ENCODE peak calls at places on chromosomes 11 and 22, in eight cellular contexts. One of them, this sample, is unnamed.

GRCh38 chr11:58285483-58286040 is 17.5 kb upstream of the OR10W1 start:
- DNase-seq in mammary epithelial cell: peak; percentile 2
- DNase-seq in activated T-cell treated with anti-CD3 and anti-CD28 coated beads, Interleukin-2, amount 50 U/mL, for 72 hours: no peak
- DNase-seq in HTR-8/SVneo: no peak
- DNase-seq in activated T-helper 9 cell treated with anti-CD3 and anti-CD28 coated beads, Interleukin-2, amount 50 U/mL, for 16 hours: no peak
- DNase-seq in activated CD4-positive, alpha-beta T cell treated with anti-CD3 and anti-CD28 coated beads, Interleukin-2, amount 50 U/mL, for 4 hours: no peak
- DNase-seq in AG04450: no peak
- DNase-seq in IMR-90: no peak
- DNase-seq in this sample: peak; percentile 5

GRCh38 chr22:46853191-46853590 is 90.7 kb downstream of the TBC1D22A start:
- DNase-seq in mammary epithelial cell: no peak
- DNase-seq in activated T-cell treated with anti-CD3 and anti-CD28 coated beads, Interleukin-2, amount 50 U/mL, for 72 hours: no peak
- DNase-seq in HTR-8/SVneo: no peak
- DNase-seq in activated T-helper 9 cell treated with anti-CD3 and anti-CD28 coated beads, Interleukin-2, amount 50 U/mL, for 16 hours: no peak
- DNase-seq in activated CD4-positive, alpha-beta T cell treated with anti-CD3 and anti-CD28 coated beads, Interleukin-2, amount 50 U/mL, for 4 hours: no peak
- DNase-seq in AG04450: no peak
- DNase-seq in IMR-90: no peak
- DNase-seq in this sample: no peak

GRCh38 chr11:117205211-117205818 is 6.1 kb downstream of the TAGLN start:
- DNase-seq in mammary epithelial cell: no peak
- DNase-seq in activated T-cell treated with anti-CD3 and anti-CD28 coated beads, Interleukin-2, amount 50 U/mL, for 72 hours: no peak
- DNase-seq in HTR-8/SVneo: no peak
- DNase-seq in activated T-helper 9 cell treated with anti-CD3 and anti-CD28 coated beads, Interleukin-2, amount 50 U/mL, for 16 hours: no peak
- DNase-seq in activated CD4-positive, alpha-beta T cell treated with anti-CD3 and anti-CD28 coated beads, Interleukin-2, amount 50 U/mL, for 4 hours: no peak
- DNase-seq in AG04450: no peak
- DNase-seq in IMR-90: no peak
- DNase-seq in this sample: no peak

GRCh38 chr11:115158053-115158452 is 346.2 kb downstream of the CADM1 start:
- DNase-seq in mammary epithelial cell: no peak
- DNase-seq in activated T-cell treated with anti-CD3 and anti-CD28 coated beads, Interleukin-2, amount 50 U/mL, for 72 hours: no peak
- DNase-seq in HTR-8/SVneo: no peak
- DNase-seq in activated T-helper 9 cell treated with anti-CD3 and anti-CD28 coated beads, Interleukin-2, amount 50 U/mL, for 16 hours: no peak
- DNase-seq in activated CD4-positive, alpha-beta T cell treated with anti-CD3 and anti-CD28 coated beads, Interleukin-2, amount 50 U/mL, for 4 hours: no peak
- DNase-seq in AG04450: no peak
- DNase-seq in IMR-90: no peak
- DNase-seq in this sample: no peak

GRCh38 chr22:40797427-40797826 is 21.7 kb downstream of the SLC25A17 start:
- DNase-seq in mammary epithelial cell: no peak
- DNase-seq in activated T-cell treated with anti-CD3 and anti-CD28 coated beads, Interleukin-2, amount 50 U/mL, for 72 hours: no peak
- DNase-seq in HTR-8/SVneo: no peak
- DNase-seq in activated T-helper 9 cell treated with anti-CD3 and anti-CD28 coated beads, Interleukin-2, amount 50 U/mL, for 16 hours: no peak
- DNase-seq in activated CD4-positive, alpha-beta T cell treated with anti-CD3 and anti-CD28 coated beads, Interleukin-2, amount 50 U/mL, for 4 hours: no peak
- DNase-seq in AG04450: peak; percentile 15
- DNase-seq in IMR-90: peak; percentile 66
- DNase-seq in this sample: no peak

GRCh38 chr22:48574776-48575566 is 1252.7 kb downstream of the BRD1 start:
- DNase-seq in mammary epithelial cell: peak; percentile 7
- DNase-seq in activated T-cell treated with anti-CD3 and anti-CD28 coated beads, Interleukin-2, amount 50 U/mL, for 72 hours: peak; percentile 65
- DNase-seq in HTR-8/SVneo: no peak
- DNase-seq in activated T-helper 9 cell treated with anti-CD3 and anti-CD28 coated beads, Interleukin-2, amount 50 U/mL, for 16 hours: no peak
- DNase-seq in activated CD4-positive, alpha-beta T cell treated with anti-CD3 and anti-CD28 coated beads, Interleukin-2, amount 50 U/mL, for 4 hours: no peak
- DNase-seq in AG04450: no peak
- DNase-seq in IMR-90: no peak
- DNase-seq in this sample: peak; percentile 50

GRCh38 chr11:34565417-34566208 is 52.0 kb upstream of the ELF5 start:
- DNase-seq in mammary epithelial cell: no peak
- DNase-seq in activated T-cell treated with anti-CD3 and anti-CD28 coated beads, Interleukin-2, amount 50 U/mL, for 72 hours: peak; percentile 23
- DNase-seq in HTR-8/SVneo: no peak
- DNase-seq in activated T-helper 9 cell treated with anti-CD3 and anti-CD28 coated beads, Interleukin-2, amount 50 U/mL, for 16 hours: no peak
- DNase-seq in activated CD4-positive, alpha-beta T cell treated with anti-CD3 and anti-CD28 coated beads, Interleukin-2, amount 50 U/mL, for 4 hours: no peak
- DNase-seq in AG04450: no peak
- DNase-seq in IMR-90: no peak
- DNase-seq in this sample: peak; percentile 22

GRCh38 chr11:40132881-40133280 is 1326.6 kb downstream of the LRRC4C start:
- DNase-seq in mammary epithelial cell: no peak
- DNase-seq in activated T-cell treated with anti-CD3 and anti-CD28 coated beads, Interleukin-2, amount 50 U/mL, for 72 hours: no peak
- DNase-seq in HTR-8/SVneo: no peak
- DNase-seq in activated T-helper 9 cell treated with anti-CD3 and anti-CD28 coated beads, Interleukin-2, amount 50 U/mL, for 16 hours: no peak
- DNase-seq in activated CD4-positive, alpha-beta T cell treated with anti-CD3 and anti-CD28 coated beads, Interleukin-2, amount 50 U/mL, for 4 hours: no peak
- DNase-seq in AG04450: no peak
- DNase-seq in IMR-90: no peak
- DNase-seq in this sample: no peak

GRCh38 chr11:129705341-129705740 is 110.3 kb upstream of the TMEM45B start:
- DNase-seq in mammary epithelial cell: peak; percentile 61
- DNase-seq in activated T-cell treated with anti-CD3 and anti-CD28 coated beads, Interleukin-2, amount 50 U/mL, for 72 hours: no peak
- DNase-seq in HTR-8/SVneo: no peak
- DNase-seq in activated T-helper 9 cell treated with anti-CD3 and anti-CD28 coated beads, Interleukin-2, amount 50 U/mL, for 16 hours: no peak
- DNase-seq in activated CD4-positive, alpha-beta T cell treated with anti-CD3 and anti-CD28 coated beads, Interleukin-2, amount 50 U/mL, for 4 hours: no peak
- DNase-seq in AG04450: no peak
- DNase-seq in IMR-90: no peak
- DNase-seq in this sample: peak; percentile 13

GRCh38 chr11:118705111-118705741 is 25.8 kb upstream of the TREH start:
- DNase-seq in mammary epithelial cell: no peak
- DNase-seq in activated T-cell treated with anti-CD3 and anti-CD28 coated beads, Interleukin-2, amount 50 U/mL, for 72 hours: peak; percentile 33
- DNase-seq in HTR-8/SVneo: no peak
- DNase-seq in activated T-helper 9 cell treated with anti-CD3 and anti-CD28 coated beads, Interleukin-2, amount 50 U/mL, for 16 hours: no peak
- DNase-seq in activated CD4-positive, alpha-beta T cell treated with anti-CD3 and anti-CD28 coated beads, Interleukin-2, amount 50 U/mL, for 4 hours: no peak
- DNase-seq in AG04450: no peak
- DNase-seq in IMR-90: no peak
- DNase-seq in this sample: no peak

GRCh38 chr11:6799402-6799801 is at the start of gene OR6A2:
- DNase-seq in mammary epithelial cell: peak; percentile 10
- DNase-seq in activated T-cell treated with anti-CD3 and anti-CD28 coated beads, Interleukin-2, amount 50 U/mL, for 72 hours: no peak
- DNase-seq in HTR-8/SVneo: no peak
- DNase-seq in activated T-helper 9 cell treated with anti-CD3 and anti-CD28 coated beads, Interleukin-2, amount 50 U/mL, for 16 hours: no peak
- DNase-seq in activated CD4-positive, alpha-beta T cell treated with anti-CD3 and anti-CD28 coated beads, Interleukin-2, amount 50 U/mL, for 4 hours: no peak
- DNase-seq in AG04450: no peak
- DNase-seq in IMR-90: peak; percentile 47
- DNase-seq in this sample: peak; percentile 50

GRCh38 chr11:58945663-58946062 is 6.4 kb downstream of the GLYATL1 start:
- DNase-seq in mammary epithelial cell: no peak
- DNase-seq in activated T-cell treated with anti-CD3 and anti-CD28 coated beads, Interleukin-2, amount 50 U/mL, for 72 hours: no peak
- DNase-seq in HTR-8/SVneo: no peak
- DNase-seq in activated T-helper 9 cell treated with anti-CD3 and anti-CD28 coated beads, Interleukin-2, amount 50 U/mL, for 16 hours: no peak
- DNase-seq in activated CD4-positive, alpha-beta T cell treated with anti-CD3 and anti-CD28 coated beads, Interleukin-2, amount 50 U/mL, for 4 hours: no peak
- DNase-seq in AG04450: no peak
- DNase-seq in IMR-90: no peak
- DNase-seq in this sample: no peak

GRCh38 chr22:30694638-30695350 is at the start of gene OSBP2:
- DNase-seq in mammary epithelial cell: no peak
- DNase-seq in activated T-cell treated with anti-CD3 and anti-CD28 coated beads, Interleukin-2, amount 50 U/mL, for 72 hours: peak; percentile 65
- DNase-seq in HTR-8/SVneo: no peak
- DNase-seq in activated T-helper 9 cell treated with anti-CD3 and anti-CD28 coated beads, Interleukin-2, amount 50 U/mL, for 16 hours: peak; percentile 5
- DNase-seq in activated CD4-positive, alpha-beta T cell treated with anti-CD3 and anti-CD28 coated beads, Interleukin-2, amount 50 U/mL, for 4 hours: peak; percentile 2
- DNase-seq in AG04450: no peak
- DNase-seq in IMR-90: no peak
- DNase-seq in this sample: peak; percentile 41

GRCh38 chr11:17479284-17480214 is 2.9 kb upstream of the ABCC8 start:
- DNase-seq in mammary epithelial cell: peak; percentile 48
- DNase-seq in activated T-cell treated with anti-CD3 and anti-CD28 coated beads, Interleukin-2, amount 50 U/mL, for 72 hours: no peak
- DNase-seq in HTR-8/SVneo: peak; percentile 66
- DNase-seq in activated T-helper 9 cell treated with anti-CD3 and anti-CD28 coated beads, Interleukin-2, amount 50 U/mL, for 16 hours: no peak
- DNase-seq in activated CD4-positive, alpha-beta T cell treated with anti-CD3 and anti-CD28 coated beads, Interleukin-2, amount 50 U/mL, for 4 hours: no peak
- DNase-seq in AG04450: no peak
- DNase-seq in IMR-90: no peak
- DNase-seq in this sample: peak; percentile 16

GRCh38 chr11:2466869-2467694 is 22.3 kb downstream of the KCNQ1 start:
- DNase-seq in mammary epithelial cell: no peak
- DNase-seq in activated T-cell treated with anti-CD3 and anti-CD28 coated beads, Interleukin-2, amount 50 U/mL, for 72 hours: peak; percentile 65
- DNase-seq in HTR-8/SVneo: no peak
- DNase-seq in activated T-helper 9 cell treated with anti-CD3 and anti-CD28 coated beads, Interleukin-2, amount 50 U/mL, for 16 hours: no peak
- DNase-seq in activated CD4-positive, alpha-beta T cell treated with anti-CD3 and anti-CD28 coated beads, Interleukin-2, amount 50 U/mL, for 4 hours: no peak
- DNase-seq in AG04450: no peak
- DNase-seq in IMR-90: no peak
- DNase-seq in this sample: no peak

GRCh38 chr11:128790200-128790599 is 76.9 kb downstream of the KCNJ1 start:
- DNase-seq in mammary epithelial cell: peak; percentile 81
- DNase-seq in activated T-cell treated with anti-CD3 and anti-CD28 coated beads, Interleukin-2, amount 50 U/mL, for 72 hours: no peak
- DNase-seq in HTR-8/SVneo: no peak
- DNase-seq in activated T-helper 9 cell treated with anti-CD3 and anti-CD28 coated beads, Interleukin-2, amount 50 U/mL, for 16 hours: no peak
- DNase-seq in activated CD4-positive, alpha-beta T cell treated with anti-CD3 and anti-CD28 coated beads, Interleukin-2, amount 50 U/mL, for 4 hours: no peak
- DNase-seq in AG04450: no peak
- DNase-seq in IMR-90: peak; percentile 70
- DNase-seq in this sample: no peak

GRCh38 chr22:39414886-39415285 is 15.3 kb downstream of the TAB1 start:
- DNase-seq in mammary epithelial cell: no peak
- DNase-seq in activated T-cell treated with anti-CD3 and anti-CD28 coated beads, Interleukin-2, amount 50 U/mL, for 72 hours: no peak
- DNase-seq in HTR-8/SVneo: no peak
- DNase-seq in activated T-helper 9 cell treated with anti-CD3 and anti-CD28 coated beads, Interleukin-2, amount 50 U/mL, for 16 hours: no peak
- DNase-seq in activated CD4-positive, alpha-beta T cell treated with anti-CD3 and anti-CD28 coated beads, Interleukin-2, amount 50 U/mL, for 4 hours: no peak
- DNase-seq in AG04450: no peak
- DNase-seq in IMR-90: no peak
- DNase-seq in this sample: no peak

GRCh38 chr11:66047541-66048365 is 1.2 kb downstream of the GAL3ST3 start:
- DNase-seq in mammary epithelial cell: no peak
- DNase-seq in activated T-cell treated with anti-CD3 and anti-CD28 coated beads, Interleukin-2, amount 50 U/mL, for 72 hours: no peak
- DNase-seq in HTR-8/SVneo: no peak
- DNase-seq in activated T-helper 9 cell treated with anti-CD3 and anti-CD28 coated beads, Interleukin-2, amount 50 U/mL, for 16 hours: no peak
- DNase-seq in activated CD4-positive, alpha-beta T cell treated with anti-CD3 and anti-CD28 coated beads, Interleukin-2, amount 50 U/mL, for 4 hours: no peak
- DNase-seq in AG04450: no peak
- DNase-seq in IMR-90: no peak
- DNase-seq in this sample: peak; percentile 84

GRCh38 chr11:8297781-8298440 is 34.2 kb upstream of the LMO1 start:
- DNase-seq in mammary epithelial cell: no peak
- DNase-seq in activated T-cell treated with anti-CD3 and anti-CD28 coated beads, Interleukin-2, amount 50 U/mL, for 72 hours: no peak
- DNase-seq in HTR-8/SVneo: no peak
- DNase-seq in activated T-helper 9 cell treated with anti-CD3 and anti-CD28 coated beads, Interleukin-2, amount 50 U/mL, for 16 hours: no peak
- DNase-seq in activated CD4-positive, alpha-beta T cell treated with anti-CD3 and anti-CD28 coated beads, Interleukin-2, amount 50 U/mL, for 4 hours: no peak
- DNase-seq in AG04450: no peak
- DNase-seq in IMR-90: no peak
- DNase-seq in this sample: no peak

GRCh38 chr11:109641549-109641948 is 219.6 kb downstream of the C11orf87 start:
- DNase-seq in mammary epithelial cell: peak; percentile 50
- DNase-seq in activated T-cell treated with anti-CD3 and anti-CD28 coated beads, Interleukin-2, amount 50 U/mL, for 72 hours: no peak
- DNase-seq in HTR-8/SVneo: peak; percentile 33
- DNase-seq in activated T-helper 9 cell treated with anti-CD3 and anti-CD28 coated beads, Interleukin-2, amount 50 U/mL, for 16 hours: no peak
- DNase-seq in activated CD4-positive, alpha-beta T cell treated with anti-CD3 and anti-CD28 coated beads, Interleukin-2, amount 50 U/mL, for 4 hours: no peak
- DNase-seq in AG04450: peak; percentile 1
- DNase-seq in IMR-90: peak; percentile 38
- DNase-seq in this sample: peak; percentile 2

GRCh38 chr11:114438303-114438702 is 964 bp upstream of the REXO2 start:
- DNase-seq in mammary epithelial cell: peak; percentile 16
- DNase-seq in activated T-cell treated with anti-CD3 and anti-CD28 coated beads, Interleukin-2, amount 50 U/mL, for 72 hours: no peak
- DNase-seq in HTR-8/SVneo: no peak
- DNase-seq in activated T-helper 9 cell treated with anti-CD3 and anti-CD28 coated beads, Interleukin-2, amount 50 U/mL, for 16 hours: no peak
- DNase-seq in activated CD4-positive, alpha-beta T cell treated with anti-CD3 and anti-CD28 coated beads, Interleukin-2, amount 50 U/mL, for 4 hours: no peak
- DNase-seq in AG04450: no peak
- DNase-seq in IMR-90: peak; percentile 4
- DNase-seq in this sample: peak; percentile 58

GRCh38 chr11:130798801-130799200 is 117.5 kb downstream of the SNX19 start:
- DNase-seq in mammary epithelial cell: no peak
- DNase-seq in activated T-cell treated with anti-CD3 and anti-CD28 coated beads, Interleukin-2, amount 50 U/mL, for 72 hours: no peak
- DNase-seq in HTR-8/SVneo: no peak
- DNase-seq in activated T-helper 9 cell treated with anti-CD3 and anti-CD28 coated beads, Interleukin-2, amount 50 U/mL, for 16 hours: no peak
- DNase-seq in activated CD4-positive, alpha-beta T cell treated with anti-CD3 and anti-CD28 coated beads, Interleukin-2, amount 50 U/mL, for 4 hours: no peak
- DNase-seq in AG04450: no peak
- DNase-seq in IMR-90: no peak
- DNase-seq in this sample: no peak

GRCh38 chr22:31089101-31090100 is 8.3 kb downstream of the SMTN start:
- DNase-seq in mammary epithelial cell: no peak
- DNase-seq in activated T-cell treated with anti-CD3 and anti-CD28 coated beads, Interleukin-2, amount 50 U/mL, for 72 hours: peak; percentile 43
- DNase-seq in HTR-8/SVneo: peak; percentile 45
- DNase-seq in activated T-helper 9 cell treated with anti-CD3 and anti-CD28 coated beads, Interleukin-2, amount 50 U/mL, for 16 hours: no peak
- DNase-seq in activated CD4-positive, alpha-beta T cell treated with anti-CD3 and anti-CD28 coated beads, Interleukin-2, amount 50 U/mL, for 4 hours: peak; percentile 25
- DNase-seq in AG04450: no peak
- DNase-seq in IMR-90: no peak
- DNase-seq in this sample: peak; percentile 27